ENCODE peak calls at places on chromosome 19, in four cellular contexts. L is heart right ventricle, U is esophagus squamous epithelium, D is H9. Q is an unnamed sample.
A peak's percentile ranks its signal among the peaks of the same experiment; 100 is the strongest.

GRCh38 chr19:48963371-48964204 is 1.5 kb upstream of the FTL start:
- DNase-seq in L (peak; percentile 78), U (no peak), D (peak; percentile 90), Q (peak; percentile 33)

GRCh38 chr19:18698321-18699167 is 15.1 kb downstream of the CRTC1 start:
- DNase-seq in L (no peak), U (no peak), D (no peak), Q (no peak)

GRCh38 chr19:2578391-2578826 is 102.5 kb downstream of the GADD45B start:
- DNase-seq in L (no peak), U (no peak), D (peak; percentile 55), Q (no peak)

GRCh38 chr19:47013041-47013517 is 6.6 kb upstream of the NPAS1 start:
- DNase-seq in L (peak; percentile 87), U (no peak), D (peak; percentile 89), Q (no peak)

GRCh38 chr19:46056536-46056935 is 15.7 kb upstream of the IGFL4 start:
- DNase-seq in L (no peak), U (no peak), D (no peak), Q (no peak)

GRCh38 chr19:12098040-12098439 is 33.5 kb downstream of the ZNF844 start:
- DNase-seq in L (no peak), U (no peak), D (no peak), Q (no peak)

GRCh38 chr19:11541238-11541637 is 2.6 kb downstream of the CNN1 start:
- DNase-seq in L (no peak), U (no peak), D (no peak), Q (no peak)

GRCh38 chr19:17617807-17618192 is 62.4 kb downstream of the COLGALT1 start:
- DNase-seq in L (no peak), U (no peak), D (no peak), Q (no peak)

GRCh38 chr19:30596813-30597399 is 224.7 kb downstream of the ZNF536 start:
- DNase-seq in L (no peak), U (no peak), D (peak; percentile 46), Q (no peak)

GRCh38 chr19:18841400-18841799 is 9.6 kb downstream of the UPF1 start:
- DNase-seq in L (no peak), U (no peak), D (no peak), Q (no peak)

GRCh38 chr19:45863840-45864628 is at the start of gene FOXA3:
- DNase-seq in L (peak; percentile 43), U (no peak), D (peak; percentile 83), Q (no peak)

DNA sequence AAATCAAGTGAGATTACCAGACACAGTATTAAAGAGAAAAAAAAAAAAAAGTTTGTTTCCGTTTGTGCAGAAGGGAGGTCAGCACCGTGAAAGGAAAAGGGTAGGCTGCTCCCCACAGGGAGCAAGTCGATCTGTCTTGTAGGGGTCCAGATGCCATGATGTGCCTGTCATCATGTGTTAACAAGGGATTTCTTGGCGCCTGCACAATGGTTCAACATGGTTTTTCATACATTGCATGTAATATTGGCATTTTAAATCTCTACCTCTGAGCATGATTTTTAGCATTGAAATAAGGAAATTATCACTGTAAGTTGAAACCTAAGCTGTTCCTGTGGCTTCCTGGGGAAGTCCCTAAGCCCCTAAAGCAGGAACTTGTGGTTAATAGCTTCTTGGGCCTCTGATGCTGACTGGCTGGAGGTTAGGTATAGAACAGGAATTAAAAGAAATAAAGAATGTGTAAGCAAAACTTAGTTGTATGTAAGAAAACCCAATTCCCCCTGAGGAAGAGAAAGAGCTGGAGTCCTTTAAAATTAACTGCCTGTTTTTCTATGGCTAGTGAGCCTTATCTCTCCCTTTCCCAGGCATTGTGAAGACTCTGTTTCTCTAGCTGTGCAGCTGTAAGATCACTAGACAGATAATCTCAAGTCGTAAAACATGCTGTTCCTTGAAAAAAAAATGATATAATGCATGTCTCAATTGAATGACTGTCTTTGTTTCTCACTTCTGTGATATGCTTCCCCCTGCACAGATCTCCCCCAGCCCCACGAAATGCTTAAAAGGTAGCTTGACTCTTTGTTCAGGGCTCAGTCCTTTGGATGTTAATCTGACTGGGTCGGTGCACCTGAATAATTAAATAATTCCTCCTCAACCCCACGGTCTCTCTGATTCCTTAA is 7.4 kb upstream of the FCGBP start:
- DNase-seq in L (no peak), U (no peak), D (no peak), Q (no peak)
- H3K4me1 ChIP-seq in L (no peaks in the 10 kb centered on the region), U (peaks cover 7% of the 10 kb centered on the region), D (no peaks in the 10 kb centered on the region), Q (no peaks in the 10 kb centered on the region)

GRCh38 chr19:35745328-35746086 is at the start of the genes PSENEN and U2AF1L4:
- DNase-seq in L (peak; percentile 95), U (peak; percentile 87), D (peak; percentile 98), Q (peak; percentile 93)

GRCh38 chr19:35744335-35744687 is 907 bp downstream of the U2AF1L4 start:
- DNase-seq in L (no peak), U (no peak), D (no peak), Q (no peak)

GRCh38 chr19:35742121-35742724 is at the start of gene IGFLR1:
- DNase-seq in L (no peak), U (no peak), D (no peak), Q (no peak)

GRCh38 chr19:35744688-35745327 is 410 bp downstream of the U2AF1L4 start:
- DNase-seq in L (peak; percentile 92), U (peak; percentile 70), D (peak; percentile 96), Q (peak; percentile 91)

DNA sequence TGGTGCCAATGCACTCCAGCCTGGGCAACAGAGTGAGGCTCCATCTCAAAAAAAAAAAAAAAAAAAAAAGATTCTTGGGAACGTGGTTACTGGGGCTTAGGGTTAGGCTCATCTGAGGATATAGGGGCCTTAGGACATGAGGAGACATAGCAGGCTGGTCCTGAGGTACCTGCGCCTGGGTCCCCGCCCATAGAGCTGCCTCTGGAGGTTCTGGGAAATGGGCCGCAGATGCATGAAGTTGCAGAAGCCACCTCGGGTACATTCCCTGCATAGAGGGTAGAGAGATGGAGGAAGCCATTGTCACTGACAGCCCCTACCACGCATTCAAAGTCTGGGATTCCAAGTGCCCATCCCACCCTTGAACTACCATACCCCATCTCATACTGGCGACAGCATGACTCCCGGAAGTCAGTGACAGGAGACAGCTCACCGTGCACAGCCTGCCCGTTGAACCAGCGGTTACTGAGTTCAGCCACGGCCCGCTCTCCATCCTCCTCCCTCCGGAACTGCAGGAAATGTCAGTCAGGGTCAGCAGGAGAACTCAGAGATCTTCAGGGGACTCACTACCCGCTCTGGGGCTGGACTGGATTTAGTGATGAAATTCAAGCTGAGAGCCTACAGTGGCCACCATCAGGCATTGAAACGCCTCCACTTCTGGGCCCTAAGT is 1.4 kb downstream of the U2AF1L4 start:
- DNase-seq in L (no peak), U (no peak), D (no peak), Q (no peak)
- H3K4me1 ChIP-seq in L (peaks cover 50% of the 10 kb centered on the region), U (peaks cover 38% of the 10 kb centered on the region), D (peaks cover 4% of the 10 kb centered on the region), Q (peaks cover 44% of the 10 kb centered on the region)

GRCh38 chr19:6239401-6239844 is 40.4 kb downstream of the MLLT1 start:
- DNase-seq in L (peak; percentile 24), U (no peak), D (no peak), Q (no peak)

GRCh38 chr19:6238643-6239281 is 41.0 kb downstream of the MLLT1 start:
- DNase-seq in L (peak; percentile 67), U (no peak), D (no peak), Q (no peak)

GRCh38 chr19:6241056-6241455 is 38.7 kb downstream of the MLLT1 start:
- DNase-seq in L (no peak), U (no peak), D (no peak), Q (no peak)

GRCh38 chr19:6241680-6242079 is 38.1 kb downstream of the MLLT1 start:
- DNase-seq in L (peak; percentile 55), U (no peak), D (no peak), Q (no peak)

DNA sequence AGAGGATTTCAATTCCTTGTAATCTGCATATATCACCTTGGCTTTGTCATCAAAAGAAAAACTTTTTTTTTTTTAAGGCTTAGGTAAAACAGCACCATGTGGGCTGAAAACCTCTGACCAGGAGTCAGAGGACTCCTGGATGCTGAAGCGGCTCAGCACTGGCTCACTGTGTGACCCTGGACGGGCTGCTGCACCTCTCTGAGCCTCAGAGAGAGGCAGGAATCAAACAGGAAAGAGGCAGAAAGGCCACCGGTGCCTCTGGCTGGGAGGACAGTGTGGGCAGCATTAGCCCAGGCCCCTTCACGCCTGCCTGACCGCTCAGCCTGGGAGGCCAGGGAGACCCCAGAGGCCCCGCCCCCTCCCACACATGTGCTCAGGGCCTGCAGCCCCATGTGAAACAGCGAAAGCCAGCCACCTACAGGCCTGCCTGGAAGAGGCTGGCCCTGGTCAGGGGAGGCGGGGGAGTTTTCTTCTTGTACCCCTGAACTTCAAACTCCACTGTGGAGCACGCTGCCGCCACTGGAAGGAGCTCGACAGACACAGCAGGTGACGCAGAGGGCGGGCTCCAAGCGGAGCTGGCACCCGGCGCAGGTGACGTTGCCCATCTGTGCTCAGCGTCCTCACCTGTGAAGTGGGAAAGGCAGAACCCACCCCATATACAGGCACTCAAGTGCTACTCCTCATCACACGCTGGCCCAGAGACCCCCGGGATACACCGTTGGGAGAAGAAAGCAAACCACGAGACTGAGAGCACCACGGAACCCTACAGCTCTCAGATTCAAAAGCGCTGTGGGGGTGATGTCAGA is 39.7 kb downstream of the MLLT1 start:
- DNase-seq in L (no peak), U (no peak), D (no peak), Q (no peak)
- H3K4me1 ChIP-seq in L (peaks cover 96% of the 10 kb centered on the region), U (peaks cover 63% of the 10 kb centered on the region), D (peaks cover 2% of the 10 kb centered on the region), Q (peaks cover 22% of the 10 kb centered on the region)

GRCh38 chr19:10112037-10112751 is 701 bp downstream of the P2RY11 start:
- DNase-seq in L (no peak), U (no peak), D (no peak), Q (no peak)
- H3K4me1 ChIP-seq in L (peaks cover 6% of the 10 kb centered on the region), U (peaks cover 8% of the 10 kb centered on the region), D (no peaks in the 10 kb centered on the region), Q (peaks cover 2% of the 10 kb centered on the region)

DNA sequence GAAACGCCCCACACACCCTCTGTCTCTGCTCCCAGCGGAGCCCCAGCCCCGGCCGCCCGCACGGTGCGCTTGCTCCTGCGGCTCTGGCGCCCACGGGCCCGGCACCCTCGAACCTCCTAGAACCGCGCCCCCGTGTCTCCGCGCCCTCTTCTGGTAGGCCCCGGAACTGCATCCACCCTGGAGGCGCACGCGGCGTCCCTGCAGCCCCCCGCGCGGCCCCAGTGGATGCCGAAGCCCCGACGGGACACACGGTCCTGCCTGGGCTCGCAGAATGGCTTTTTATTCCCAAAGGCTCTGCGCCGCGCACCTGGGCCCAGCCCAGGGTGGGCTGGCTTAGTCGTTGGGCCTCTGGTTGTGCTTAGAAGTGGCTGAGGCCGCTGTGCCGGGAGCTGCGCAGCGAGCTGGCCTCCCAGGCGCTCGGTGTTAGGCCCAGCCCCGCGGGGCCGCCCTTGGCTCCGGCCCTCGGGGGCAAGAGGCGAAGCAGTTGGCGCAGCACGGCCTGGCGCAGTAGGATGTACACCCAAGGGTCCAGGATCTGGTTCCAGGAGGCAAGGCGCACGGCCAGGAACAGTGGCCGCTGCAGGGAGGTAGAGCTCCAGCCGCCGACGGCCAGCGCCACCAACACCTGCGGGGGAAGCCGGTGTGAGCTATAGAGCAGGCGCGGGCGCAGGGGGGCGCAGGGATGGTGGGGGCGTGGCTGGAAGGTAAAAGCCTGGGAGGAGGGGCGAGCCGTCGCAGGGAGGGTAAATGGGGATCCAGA is 2.8 kb downstream of the PTGER1 start:
- DNase-seq in L (peak; percentile 83), U (no peak), D (peak; percentile 86), Q (no peak)
- H3K4me1 ChIP-seq in L (peaks cover 31% of the 10 kb centered on the region), U (peaks cover 34% of the 10 kb centered on the region), D (no peaks in the 10 kb centered on the region), Q (peaks cover 35% of the 10 kb centered on the region)

DNA sequence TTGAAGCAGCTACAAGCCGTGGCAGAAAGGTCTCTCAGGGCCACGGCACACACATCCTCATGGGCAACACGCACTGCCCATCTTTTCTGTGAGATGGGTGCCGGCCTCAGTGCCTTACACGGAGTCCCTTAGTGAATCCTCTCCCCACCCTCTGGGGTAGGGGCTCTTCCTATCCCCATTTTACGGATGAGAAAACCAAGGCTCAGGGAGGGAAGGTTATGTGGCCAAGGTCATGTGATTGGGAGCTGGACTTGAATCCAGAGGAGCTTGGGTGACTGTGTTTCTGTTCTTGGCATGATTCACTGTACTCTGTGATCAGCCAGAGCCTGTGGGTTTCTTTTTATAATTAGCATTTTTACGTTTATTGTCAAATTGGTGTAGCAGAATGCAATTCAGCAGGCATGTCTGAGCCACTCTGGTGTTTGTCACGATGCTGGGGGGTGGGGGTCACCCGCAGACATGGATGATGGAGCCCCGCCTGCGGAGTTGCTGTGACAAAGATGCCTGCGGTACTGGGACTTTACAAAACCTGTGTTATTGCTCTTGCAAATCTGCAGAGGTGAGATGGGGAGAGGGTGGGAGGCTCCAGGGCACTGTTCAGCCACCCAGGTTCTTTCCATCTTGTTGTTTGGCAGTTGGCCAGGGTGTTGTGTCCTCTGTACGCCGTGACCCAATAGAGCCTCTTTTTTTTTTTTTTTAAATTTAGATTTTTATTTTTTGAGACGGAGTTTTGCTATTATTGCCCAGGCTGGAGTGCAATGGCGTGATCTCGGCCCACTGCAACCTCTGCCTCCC is 4.5 kb downstream of the SCN1B start:
- DNase-seq in L (no peak), U (no peak), D (no peak), Q (no peak)
- H3K4me1 ChIP-seq in L (peaks cover 41% of the 10 kb centered on the region), U (peaks cover 12% of the 10 kb centered on the region), D (no peaks in the 10 kb centered on the region), Q (peaks cover 7% of the 10 kb centered on the region)